ENCODE peak calls at places on chromosomes 5 and 9, in five cellular contexts. V is IMR-90, C is transverse colon, S is HepG2, X is heart left ventricle. M is an unnamed sample.

GRCh38 chr9:35771524-35771923 is 17.4 kb upstream of the MSMP start:
- DNase-seq in V (no peak), C (peak), S (peak), X (no peak), M (no peak)

GRCh38 chr9:6910032-6910431 is 152.3 kb downstream of the KDM4C start:
- DNase-seq in V (peak), C (no peak), S (no peak), X (no peak), M (no peak)

GRCh38 chr5:159620853-159621540 is 290.7 kb upstream of the IL12B start:
- DNase-seq in V (no peak), C (no peak), S (no peak), X (no peak), M (no peak)

GRCh38 chr5:157915638-157916037 is 56.7 kb upstream of the CLINT1 start:
- DNase-seq in V (peak), C (peak), S (peak), X (peak), M (peak)

GRCh38 chr9:115668506-115668905 is 485.1 kb upstream of the PAPPA start:
- DNase-seq in V (peak), C (no peak), S (no peak), X (no peak), M (no peak)

GRCh38 chr5:108642170-108642906 is 105.4 kb upstream of the FER start:
- DNase-seq in V (peak), C (peak), S (peak), X (peak), M (no peak)

GRCh38 chr5:133998807-133999206 is 6.0 kb downstream of the VDAC1 start:
- DNase-seq in V (no peak), C (no peak), S (no peak), X (no peak), M (no peak)

GRCh38 chr9:26271495-26272122 is 593.4 kb upstream of the TUSC1 start:
- DNase-seq in V (no peak), C (no peak), S (no peak), X (no peak), M (no peak)

GRCh38 chr9:124392855-124393460 is 22.3 kb downstream of the PSMB7 start:
- DNase-seq in V (peak), C (no peak), S (no peak), X (no peak), M (no peak)

GRCh38 chr5:122895141-122895540 is 49.7 kb downstream of the SNX24 start:
- DNase-seq in V (no peak), C (no peak), S (no peak), X (no peak), M (no peak)

GRCh38 chr5:134003957-134004625 is 684 bp downstream of the VDAC1 start:
- DNase-seq in V (peak), C (peak), S (no peak), X (peak), M (peak)

GRCh38 chr5:159906957-159907356 is 9.3 kb upstream of the ADRA1B start:
- DNase-seq in V (no peak), C (peak), S (no peak), X (no peak), M (no peak)

GRCh38 chr9:90853945-90854344 is 52.3 kb downstream of the SYK start:
- DNase-seq in V (no peak), C (no peak), S (no peak), X (no peak), M (no peak)

GRCh38 chr5:96627792-96628191 is 34.4 kb upstream of the CAST start:
- DNase-seq in V (no peak), C (no peak), S (peak), X (no peak), M (no peak)

GRCh38 chr5:157502143-157502647 is 42.2 kb downstream of the NIPAL4 start:
- DNase-seq in V (peak), C (peak), S (no peak), X (no peak), M (no peak)

GRCh38 chr9:18297532-18297872 is 176.5 kb upstream of the ADAMTSL1 start:
- DNase-seq in V (no peak), C (no peak), S (peak), X (no peak), M (no peak)

GRCh38 chr9:71966601-71967000 is 55.2 kb downstream of the C9orf85 start:
- DNase-seq in V (no peak), C (no peak), S (no peak), X (no peak), M (no peak)

GRCh38 chr9:110744753-110745522 is 76.3 kb downstream of the MUSK start:
- DNase-seq in V (peak), C (no peak), S (no peak), X (no peak), M (no peak)

GRCh38 chr5:132510076-132510475 is 19.5 kb upstream of the IRF1 start:
- DNase-seq in V (peak), C (no peak), S (no peak), X (no peak), M (no peak)

GRCh38 chr5:127849891-127850290 is 146.7 kb downstream of the CCDC192 start:
- DNase-seq in V (no peak), C (peak), S (no peak), X (no peak), M (no peak)

GRCh38 chr5:14035859-14036440 is 91.5 kb upstream of the DNAH5 start:
- DNase-seq in V (peak), C (peak), S (peak), X (peak), M (no peak)

GRCh38 chr5:41935544-41935943 is 10.5 kb downstream of the FBXO4 start:
- DNase-seq in V (no peak), C (no peak), S (no peak), X (no peak), M (no peak)

GRCh38 chr9:90025816-90026215 is 421.0 kb downstream of the GADD45G start:
- DNase-seq in V (no peak), C (no peak), S (no peak), X (no peak), M (peak)

GRCh38 chr5:4294878-4295277 is 699.2 kb downstream of the IRX1 start:
- DNase-seq in V (no peak), C (no peak), S (no peak), X (no peak), M (no peak)

GRCh38 chr5:95748133-95748532 is 17.0 kb downstream of the RHOBTB3 start:
- DNase-seq in V (no peak), C (no peak), S (peak), X (no peak), M (no peak)

GRCh38 chr9:124040935-124041816 is 29.6 kb downstream of the LHX2 start:
- DNase-seq in V (no peak), C (peak), S (no peak), X (peak), M (peak)

GRCh38 chr9:29208670-29209069 is 1635.4 kb upstream of the C9orf72 start:
- DNase-seq in V (no peak), C (no peak), S (no peak), X (no peak), M (no peak)

GRCh38 chr5:178306430-178307225 is 74.0 kb upstream of the PHYKPL start:
- DNase-seq in V (no peak), C (no peak), S (no peak), X (no peak), M (peak)

GRCh38 chr5:220008-220407 is 1.9 kb downstream of the SDHA start:
- DNase-seq in V (no peak), C (no peak), S (no peak), X (no peak), M (no peak)

GRCh38 chr5:179271821-179272325 is 73.4 kb downstream of the ADAMTS2 start:
- DNase-seq in V (no peak), C (no peak), S (no peak), X (peak), M (peak)

GRCh38 chr5:134371834-134372340 is 518 bp downstream of the UBE2B start:
- DNase-seq in V (peak), C (peak), S (peak), X (peak), M (peak)

GRCh38 chr5:131148835-131149234 is 16.2 kb downstream of the HINT1 start:
- DNase-seq in V (no peak), C (no peak), S (no peak), X (no peak), M (no peak)

DNA sequence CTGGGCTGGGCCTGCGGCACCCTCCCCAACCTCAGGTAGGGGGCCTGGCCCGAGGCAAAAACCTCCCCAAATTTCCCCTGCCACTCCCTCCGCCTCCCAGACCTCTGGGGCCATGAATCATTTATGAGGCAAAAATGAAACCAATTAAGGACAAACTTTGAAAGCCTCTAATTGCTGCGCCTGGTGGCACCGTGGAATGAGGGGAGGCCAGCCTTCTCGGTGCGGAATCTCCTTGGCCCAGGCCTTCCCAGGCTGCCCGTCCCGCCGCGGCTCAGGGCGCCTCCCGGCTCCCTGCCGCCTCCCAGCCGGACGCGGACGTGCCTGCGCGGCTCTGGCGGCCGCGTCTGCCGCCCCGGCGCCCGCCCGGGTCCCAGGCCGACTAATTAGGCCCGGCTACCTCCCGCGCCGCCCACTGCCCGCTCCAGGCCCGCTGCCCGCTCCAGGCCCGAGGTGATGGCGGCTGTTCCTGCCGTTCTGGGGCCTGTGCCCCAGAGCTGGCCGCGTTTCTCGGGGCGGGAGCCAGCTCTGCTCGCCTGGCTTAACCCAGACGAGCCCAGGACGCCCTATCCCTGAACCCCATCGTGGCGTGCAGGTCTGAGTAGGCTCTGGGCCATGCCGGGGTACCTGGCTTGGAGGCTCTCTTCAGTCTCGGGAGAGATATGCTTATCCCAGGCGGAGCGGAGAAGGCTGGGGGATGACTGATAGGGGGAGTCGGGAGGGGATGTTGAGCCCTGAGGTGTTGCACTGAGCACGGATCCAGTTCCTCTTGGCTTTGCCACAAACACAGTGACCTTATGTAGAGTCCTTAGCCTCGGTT is 20.1 kb downstream of the CXXC5 start:
- DNase-seq in V (no peak), C (no peak), S (no peak), X (peak), M (peak)
- TF ChIP-seq POLR2A in V (no peak), C (no peak), S (no peak), X (no peak), M (no peak)

GRCh38 chr5:45725537-45725936 is 29.4 kb upstream of the HCN1 start:
- DNase-seq in V (no peak), C (no peak), S (no peak), X (no peak), M (no peak)
- H3K27ac ChIP-seq in V (no peak), C (no peak), S (no peak), X (no peak), M (no peak)

GRCh38 chr9:37370968-37371563 is 51.4 kb upstream of the GRHPR start:
- DNase-seq in V (no peak), C (no peak), S (no peak), X (no peak), M (peak)
- TF ChIP-seq POLR2A in V (no peak), C (no peak), S (no peak), X (no peak), M (no peak)

DNA sequence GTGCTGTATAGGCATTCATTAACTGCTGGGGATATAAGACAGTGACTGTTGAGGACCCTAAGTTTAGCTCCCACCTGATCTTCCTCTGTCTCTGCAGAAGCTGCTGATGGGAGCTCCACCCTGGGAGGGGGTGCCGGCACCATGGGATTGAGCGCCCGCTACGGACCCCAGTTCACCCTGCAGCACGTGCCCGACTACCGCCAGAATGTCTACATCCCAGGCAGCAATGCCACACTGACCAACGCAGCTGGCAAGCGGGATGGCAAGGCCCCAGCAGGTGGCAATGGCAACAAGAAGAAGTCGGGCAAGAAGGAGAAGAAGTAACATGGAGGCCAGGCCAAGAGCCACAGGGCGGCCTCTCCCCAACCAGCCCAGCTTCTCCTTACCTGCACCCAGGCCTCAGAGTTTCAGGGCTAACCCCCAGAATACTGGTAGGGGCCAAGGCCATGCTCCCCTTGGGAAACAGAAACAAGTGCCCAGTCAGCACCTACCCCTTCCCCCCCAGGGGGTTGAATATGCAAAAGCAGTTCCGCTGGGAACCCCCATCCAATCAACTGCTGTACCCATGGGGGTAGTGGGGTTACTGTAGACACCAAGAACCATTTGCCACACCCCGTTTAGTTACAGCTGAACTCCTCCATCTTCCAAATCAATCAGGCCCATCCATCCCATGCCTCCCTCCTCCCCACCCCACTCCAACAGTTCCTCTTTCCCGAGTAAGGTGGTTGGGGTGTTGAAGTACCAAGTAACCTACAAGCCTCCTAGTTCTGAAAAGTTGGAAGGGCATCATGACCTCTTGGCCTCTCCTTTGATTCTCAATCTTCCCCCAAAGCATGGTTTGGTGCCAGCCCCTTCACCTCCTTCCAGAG is 22.2 kb downstream of the PCDHGC5 start:
- DNase-seq in V (no peak), C (no peak), S (no peak), X (no peak), M (no peak)
- H3K27ac ChIP-seq in V (no peak), C (peak), S (no peak), X (peak), M (no peak)

GRCh38 chr5:180860887-180861822 is at the start of gene ZFP62:
- DNase-seq in V (peak), C (peak), S (peak), X (peak), M (peak)
- TF ChIP-seq POLR2A in V (peak), C (peak), S (no peak), X (no peak), M (peak)

DNA sequence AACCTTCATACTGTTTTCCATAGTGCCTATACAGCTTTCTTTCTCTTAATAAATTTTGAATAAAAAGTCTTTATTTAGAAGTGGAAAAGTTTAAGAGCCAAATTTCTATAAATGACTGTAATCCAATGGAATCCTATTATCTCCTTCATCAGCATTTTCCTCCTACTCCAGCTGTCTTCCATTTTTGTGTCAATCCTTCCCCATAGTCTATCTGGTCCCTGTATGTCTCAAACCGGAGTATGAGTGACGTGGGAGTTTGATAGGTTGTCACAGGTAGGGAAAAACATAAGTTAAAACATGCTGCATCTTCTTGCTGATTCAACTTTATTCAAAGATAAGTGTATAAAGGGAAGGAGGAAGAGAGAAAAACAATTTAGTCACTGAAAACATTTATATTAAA is 70.4 kb downstream of the ADAMTS6 start:
- DNase-seq in V (no peak), C (no peak), S (no peak), X (no peak), M (no peak)
- H3K27ac ChIP-seq in V (no peak), C (no peak), S (no peak), X (no peak), M (no peak)

GRCh38 chr5:172479034-172479783 is 24.9 kb upstream of the SH3PXD2B start:
- DNase-seq in V (peak), C (peak), S (peak), X (peak), M (peak)
- TF ChIP-seq POLR2A in V (peak), C (no peak), S (no peak), X (no peak), M (no peak)

GRCh38 chr9:92739346-92740014 is 25.2 kb downstream of the BICD2 start:
- DNase-seq in V (no peak), C (no peak), S (no peak), X (no peak), M (peak)

GRCh38 chr9:92738661-92739081 is 26.0 kb downstream of the BICD2 start:
- DNase-seq in V (no peak), C (no peak), S (no peak), X (no peak), M (peak)

GRCh38 chr9:92740015-92740408 is 24.6 kb downstream of the BICD2 start:
- DNase-seq in V (peak), C (no peak), S (no peak), X (no peak), M (no peak)

GRCh38 chr9:92740446-92740961 is 24.1 kb downstream of the BICD2 start:
- DNase-seq in V (no peak), C (no peak), S (no peak), X (no peak), M (peak)

GRCh38 chr9:92740969-92741368 is 23.7 kb downstream of the BICD2 start:
- DNase-seq in V (no peak), C (no peak), S (no peak), X (no peak), M (no peak)
- H3K27ac ChIP-seq in V (peak), C (peak), S (no peak), X (peak), M (peak)

GRCh38 chr5:44808435-44809214 is at the start of gene MRPS30:
- DNase-seq in V (peak), C (peak), S (peak), X (peak), M (peak)
- TF ChIP-seq POLR2A in V (peak), C (peak), S (peak), X (no peak), M (no peak)

DNA sequence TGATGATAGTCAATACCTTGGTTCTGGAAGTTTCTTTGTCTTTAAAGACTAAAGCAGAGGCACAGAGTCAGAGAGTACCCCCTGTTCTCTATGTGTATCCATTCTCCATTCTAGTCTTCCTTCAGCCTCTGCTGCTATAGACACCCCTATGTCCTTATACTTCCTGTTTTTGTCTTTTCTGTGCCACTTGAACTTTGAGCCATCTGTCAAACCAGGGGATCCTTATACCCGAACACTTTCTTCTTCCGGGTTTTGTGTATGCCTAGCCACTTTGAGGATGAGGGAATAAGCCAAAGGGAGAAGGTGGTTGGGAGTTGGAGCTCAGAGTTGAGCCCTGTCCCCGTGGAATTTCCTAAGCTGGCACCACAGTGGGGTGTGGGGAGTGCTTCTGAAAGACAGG is 61.1 kb upstream of the IL6ST start:
- DNase-seq in V (no peak), C (no peak), S (no peak), X (no peak), M (no peak)
- H3K27ac ChIP-seq in V (no peak), C (no peak), S (no peak), X (no peak), M (no peak)